ENCODE peak calls at places on chromosomes 7 and 10, in six cellular contexts. One of them, this sample, is unnamed.
A peak's percentile ranks its signal among the peaks of the same experiment; 100 is the strongest.

GRCh38 chr10:130052193-130052592 is 58.4 kb downstream of the C10orf143 start:
- DNase-seq in GM19239: no peak
- DNase-seq in CD4-positive, alpha-beta memory T cell: no peak
- DNase-seq in non-pigmented ciliary epithelial cell: no peak
- DNase-seq in hepatocyte: no peak
- DNase-seq in AG09319: no peak
- DNase-seq in this sample: no peak

GRCh38 chr7:132171130-132171576 is 405.1 kb downstream of the PLXNA4 start:
- DNase-seq in GM19239: no peak
- DNase-seq in hepatocyte: no peak
- DNase-seq in CD4-positive, alpha-beta memory T cell: no peak
- DNase-seq in non-pigmented ciliary epithelial cell: no peak
- DNase-seq in AG09319: no peak
- DNase-seq in this sample: no peak

GRCh38 chr7:12557282-12557681 is 13.2 kb upstream of the SCIN start:
- DNase-seq in AG09319: no peak
- DNase-seq in CD4-positive, alpha-beta memory T cell: no peak
- DNase-seq in non-pigmented ciliary epithelial cell: no peak
- DNase-seq in hepatocyte: peak; percentile 13
- DNase-seq in GM19239: no peak
- DNase-seq in this sample: no peak

GRCh38 chr7:76191783-76192240 is 9.9 kb upstream of the SRRM3 start:
- DNase-seq in non-pigmented ciliary epithelial cell: peak; percentile 14
- DNase-seq in hepatocyte: peak; percentile 18
- DNase-seq in CD4-positive, alpha-beta memory T cell: no peak
- DNase-seq in GM19239: no peak
- DNase-seq in AG09319: no peak
- DNase-seq in this sample: no peak

GRCh38 chr10:116271593-116272496 is 1.2 kb downstream of the GFRA1 start:
- DNase-seq in AG09319: no peak
- DNase-seq in CD4-positive, alpha-beta memory T cell: no peak
- DNase-seq in GM19239: no peak
- DNase-seq in non-pigmented ciliary epithelial cell: no peak
- DNase-seq in hepatocyte: peak; percentile 39
- DNase-seq in this sample: no peak

GRCh38 chr10:77681839-77682238 is 44.2 kb upstream of the KCNMA1 start:
- DNase-seq in hepatocyte: no peak
- DNase-seq in non-pigmented ciliary epithelial cell: no peak
- DNase-seq in GM19239: no peak
- DNase-seq in CD4-positive, alpha-beta memory T cell: no peak
- DNase-seq in AG09319: no peak
- DNase-seq in this sample: no peak

GRCh38 chr10:50512743-50513416 is 110.9 kb downstream of the SGMS1 start:
- DNase-seq in AG09319: no peak
- DNase-seq in hepatocyte: no peak
- DNase-seq in non-pigmented ciliary epithelial cell: no peak
- DNase-seq in GM19239: peak; percentile 19
- DNase-seq in CD4-positive, alpha-beta memory T cell: peak; percentile 50
- DNase-seq in this sample: no peak

GRCh38 chr10:74177140-74177677 is 26.2 kb downstream of the ADK start:
- DNase-seq in GM19239: no peak
- DNase-seq in AG09319: no peak
- DNase-seq in non-pigmented ciliary epithelial cell: no peak
- DNase-seq in CD4-positive, alpha-beta memory T cell: no peak
- DNase-seq in hepatocyte: peak; percentile 78
- DNase-seq in this sample: no peak

GRCh38 chr7:157412021-157412443 is 75.2 kb downstream of the DNAJB6 start:
- DNase-seq in hepatocyte: no peak
- DNase-seq in CD4-positive, alpha-beta memory T cell: peak; percentile 77
- DNase-seq in GM19239: no peak
- DNase-seq in non-pigmented ciliary epithelial cell: peak; percentile 74
- DNase-seq in AG09319: no peak
- DNase-seq in this sample: peak; percentile 17

GRCh38 chr7:46011501-46011900 is 90.4 kb upstream of the IGFBP3 start:
- DNase-seq in GM19239: no peak
- DNase-seq in hepatocyte: no peak
- DNase-seq in non-pigmented ciliary epithelial cell: no peak
- DNase-seq in AG09319: no peak
- DNase-seq in CD4-positive, alpha-beta memory T cell: no peak
- DNase-seq in this sample: no peak

GRCh38 chr7:124959676-124960075 is 30.1 kb upstream of the POT1 start:
- DNase-seq in CD4-positive, alpha-beta memory T cell: no peak
- DNase-seq in hepatocyte: no peak
- DNase-seq in non-pigmented ciliary epithelial cell: no peak
- DNase-seq in AG09319: no peak
- DNase-seq in GM19239: no peak
- DNase-seq in this sample: no peak

This sample was measured in fibroblast of the conjunctiva.